ENCODE peak calls at places on chromosomes 5 and 9, in ten cellular contexts. V is endodermal cell, F is ovary, B is lung, I is esophagus squamous epithelium, J is heart right ventricle, X is epithelial cell of esophagus, R is cardiac muscle cell, Y is lower leg skin, Z is transverse colon. N is an unnamed sample.

GRCh38 chr5:113487779-113488644 is at the start of gene MCC:
- DNase-seq in V (peak), F (peak), B (peak), I (no peak), J (peak), X (peak), R (peak), Y (peak), Z (peak), N (peak)

GRCh38 chr5:92147263-92147662 is 764.1 kb upstream of the ARRDC3 start:
- DNase-seq in V (no peak), F (no peak), B (no peak), I (no peak), J (no peak), X (no peak), R (no peak), Y (no peak), Z (no peak), N (no peak)

GRCh38 chr5:27240791-27241190 is 202.4 kb upstream of the CDH9 start:
- DNase-seq in V (no peak), F (no peak), B (no peak), I (no peak), J (no peak), X (no peak), R (peak), Y (no peak), Z (no peak), N (no peak)

GRCh38 chr5:168011096-168011495 is 280.3 kb upstream of the WWC1 start:
- DNase-seq in V (no peak), F (no peak), B (no peak), I (no peak), J (no peak), X (no peak), R (no peak), Y (no peak), Z (no peak), N (no peak)

GRCh38 chr9:127589955-127590370 is 22.1 kb upstream of the STXBP1 start:
- DNase-seq in V (peak), F (peak), B (peak), I (no peak), J (peak), X (peak), R (peak), Y (peak), Z (peak), N (peak)

GRCh38 chr5:32785639-32786216 is 74.6 kb downstream of the NPR3 start:
- DNase-seq in V (no peak), F (no peak), B (no peak), I (no peak), J (no peak), X (no peak), R (peak), Y (no peak), Z (no peak), N (no peak)

GRCh38 chr5:172640822-172641358 is at the start of gene NEURL1B:
- DNase-seq in V (peak), F (peak), B (no peak), I (no peak), J (peak), X (peak), R (peak), Y (no peak), Z (peak), N (peak)

GRCh38 chr9:76717176-76717575 is 47.1 kb upstream of the PCA3 start:
- DNase-seq in V (no peak), F (no peak), B (no peak), I (no peak), J (no peak), X (no peak), R (no peak), Y (no peak), Z (no peak), N (no peak)

GRCh38 chr5:122430328-122430586 is 118.2 kb downstream of the SNCAIP start:
- DNase-seq in V (no peak), F (no peak), B (no peak), I (no peak), J (no peak), X (no peak), R (no peak), Y (no peak), Z (no peak), N (no peak)

GRCh38 chr9:18331808-18332209 is 142.1 kb upstream of the ADAMTSL1 start:
- DNase-seq in V (no peak), F (no peak), B (no peak), I (no peak), J (no peak), X (no peak), R (peak), Y (no peak), Z (no peak), N (peak)

GRCh38 chr5:180684623-180685161 is 35.3 kb upstream of the FLT4 start:
- DNase-seq in V (no peak), F (no peak), B (no peak), I (no peak), J (no peak), X (no peak), R (no peak), Y (no peak), Z (no peak), N (no peak)

GRCh38 chr9:104553261-104553660 is 15.7 kb upstream of the OR13C8 start:
- DNase-seq in V (no peak), F (no peak), B (no peak), I (no peak), J (no peak), X (no peak), R (no peak), Y (no peak), Z (no peak), N (no peak)

GRCh38 chr9:131728546-131728910 is 11.3 kb downstream of the RAPGEF1 start:
- DNase-seq in V (no peak), F (no peak), B (no peak), I (no peak), J (no peak), X (no peak), R (no peak), Y (no peak), Z (no peak), N (no peak)

GRCh38 chr9:121937248-121937647 is 155.9 kb downstream of the TTLL11 start:
- DNase-seq in V (no peak), F (no peak), B (no peak), I (no peak), J (no peak), X (no peak), R (no peak), Y (no peak), Z (no peak), N (no peak)

GRCh38 chr5:174723979-174724483 is 351 bp upstream of the MSX2 start:
- DNase-seq in V (peak), F (no peak), B (no peak), I (no peak), J (no peak), X (no peak), R (peak), Y (no peak), Z (no peak), N (peak)
- H3K4me3 ChIP-seq in V (peak), F (peak), B (no peak), I (peak), J (peak), X (peak), R (peak), Y (no peak), Z (peak), N (peak)

GRCh38 chr9:117247271-117247670 is 167.6 kb downstream of the ASTN2 start:
- DNase-seq in V (peak), F (no peak), B (no peak), I (no peak), J (no peak), X (no peak), R (peak), Y (no peak), Z (no peak), N (peak)
- TF ChIP-seq CTCF in V (peak), F (no peak), B (no peak), I (no peak), J (peak), X (no peak), R (peak), Y (no peak), Z (no peak), N (peak)

DNA sequence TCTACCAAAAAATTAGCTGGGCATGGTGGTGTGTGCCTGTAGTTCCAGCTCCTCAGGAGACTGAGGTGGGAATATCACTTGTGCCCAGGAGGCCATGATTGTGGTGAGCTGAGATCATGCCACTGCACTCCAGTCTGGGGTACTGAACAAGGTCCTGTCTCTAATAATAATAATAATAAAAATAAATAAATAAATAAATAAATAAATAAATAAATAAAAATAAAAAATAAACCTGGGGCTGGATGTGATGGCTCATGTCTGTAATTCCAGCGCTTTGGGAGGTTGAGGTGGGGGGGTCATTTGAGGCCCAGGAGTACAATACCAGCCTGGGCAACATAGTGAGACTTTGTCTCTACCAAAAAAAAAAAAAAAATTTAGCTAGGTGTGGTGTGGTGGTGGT is 113.7 kb downstream of the ARHGEF28 start:
- DNase-seq in V (no peak), F (no peak), B (no peak), I (no peak), J (no peak), X (no peak), R (no peak), Y (no peak), Z (no peak), N (no peak)
- H3K4me3 ChIP-seq in V (no peak), F (no peak), B (no peak), I (no peak), J (no peak), X (no peak), R (no peak), Y (no peak), Z (no peak), N (no peak)

GRCh38 chr5:144232285-144232684 is 61.6 kb downstream of the KCTD16 start:
- DNase-seq in V (no peak), F (no peak), B (no peak), I (no peak), J (no peak), X (no peak), R (no peak), Y (no peak), Z (no peak), N (no peak)
- TF ChIP-seq CTCF in V (no peak), F (no peak), B (no peak), I (no peak), J (no peak), X (no peak), R (no peak), Y (no peak), Z (no peak), N (no peak)

GRCh38 chr5:116864157-116864837 is 289.7 kb upstream of the SEMA6A start:
- DNase-seq in V (peak), F (no peak), B (no peak), I (no peak), J (no peak), X (no peak), R (no peak), Y (no peak), Z (no peak), N (no peak)
- H3K4me3 ChIP-seq in V (no peak), F (no peak), B (no peak), I (no peak), J (no peak), X (no peak), R (no peak), Y (no peak), Z (no peak), N (no peak)

GRCh38 chr5:80097516-80097915 is 62.4 kb downstream of the THBS4 start:
- DNase-seq in V (peak), F (no peak), B (no peak), I (no peak), J (no peak), X (no peak), R (no peak), Y (no peak), Z (no peak), N (no peak)

GRCh38 chr5:80094339-80094738 is 59.2 kb downstream of the THBS4 start:
- DNase-seq in V (no peak), F (no peak), B (no peak), I (no peak), J (no peak), X (no peak), R (no peak), Y (no peak), Z (no peak), N (no peak)

GRCh38 chr5:80090884-80091166 is 55.7 kb downstream of the THBS4 start:
- DNase-seq in V (no peak), F (no peak), B (no peak), I (no peak), J (no peak), X (no peak), R (no peak), Y (no peak), Z (no peak), N (no peak)

GRCh38 chr5:80092521-80093107 is 57.5 kb downstream of the THBS4 start:
- DNase-seq in V (no peak), F (no peak), B (no peak), I (no peak), J (no peak), X (no peak), R (no peak), Y (no peak), Z (no peak), N (no peak)

DNA sequence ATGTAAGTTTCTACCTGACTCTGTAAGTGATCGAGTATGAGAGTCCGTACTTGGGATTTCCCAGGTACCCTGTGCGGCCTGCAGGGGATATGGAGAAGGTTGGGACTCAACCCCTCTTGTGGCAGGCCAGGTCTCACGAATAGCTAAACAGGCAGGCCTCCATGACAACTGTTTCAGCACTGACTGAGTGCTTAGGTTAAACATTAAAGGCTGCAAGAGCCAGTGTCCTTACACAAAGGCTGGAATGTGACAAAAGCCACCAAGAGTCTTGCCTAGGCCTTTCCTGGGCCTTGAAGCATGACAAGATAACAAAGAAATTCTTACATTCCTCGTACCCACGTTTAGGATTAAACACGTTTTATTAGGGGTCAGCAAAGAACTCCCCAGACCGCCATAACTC is 58.6 kb downstream of the THBS4 start:
- DNase-seq in V (peak), F (no peak), B (no peak), I (no peak), J (no peak), X (no peak), R (no peak), Y (no peak), Z (no peak), N (no peak)
- TF ChIP-seq CTCF in V (peak), F (no peak), B (no peak), I (no peak), J (no peak), X (no peak), R (no peak), Y (no peak), Z (no peak), N (no peak)

DNA sequence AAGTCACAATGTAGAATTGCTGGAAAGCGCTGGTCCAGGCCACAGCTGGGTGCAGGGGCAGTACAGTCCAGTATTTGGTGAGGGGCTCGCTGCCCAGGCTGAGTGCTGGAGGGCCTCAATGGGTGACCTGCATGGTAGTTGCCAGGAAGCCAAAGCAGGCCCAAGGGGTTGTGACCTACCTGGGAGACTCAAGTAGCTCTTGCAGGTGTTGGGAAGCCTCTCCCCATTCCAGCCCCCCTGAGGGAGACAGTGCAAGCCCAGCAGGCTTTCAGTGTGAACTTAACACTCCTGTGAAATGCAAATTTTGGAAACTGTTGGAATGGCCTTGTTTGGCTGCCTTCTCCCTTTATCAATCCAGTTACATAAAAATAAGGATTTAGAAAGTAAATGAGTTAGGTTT is 13.9 kb downstream of the KDM4C start:
- DNase-seq in V (peak), F (no peak), B (no peak), I (no peak), J (no peak), X (no peak), R (no peak), Y (no peak), Z (no peak), N (no peak)
- H3K4me3 ChIP-seq in V (no peak), F (no peak), B (no peak), I (no peak), J (no peak), X (no peak), R (no peak), Y (no peak), Z (no peak), N (no peak)